ENCODE peak calls at places on chromosomes 12 and 14, in five cellular contexts. One of them, this sample, is unnamed.

GRCh38 chr14:98919431-98919830 is 352.6 kb downstream of the BCL11B start:
- DNase-seq in K562: no peak
- DNase-seq in GM12878: no peak
- DNase-seq in H1: no peak
- DNase-seq in HepG2: no peak
- DNase-seq in this sample: no peak

GRCh38 chr12:124453419-124454351 is 113.7 kb downstream of the NCOR2 start:
- DNase-seq in K562: no peak
- DNase-seq in GM12878: peak; percentile 72
- DNase-seq in HepG2: no peak
- DNase-seq in H1: no peak
- DNase-seq in this sample: peak; percentile 85

GRCh38 chr14:101030586-101030985 is 127.1 kb upstream of the RTL1 start:
- DNase-seq in GM12878: no peak
- DNase-seq in HepG2: no peak
- DNase-seq in K562: no peak
- DNase-seq in H1: no peak
- DNase-seq in this sample: no peak

GRCh38 chr14:50109342-50109741 is 7.0 kb downstream of the VCPKMT start:
- DNase-seq in HepG2: peak; percentile 23
- DNase-seq in GM12878: no peak
- DNase-seq in H1: no peak
- DNase-seq in K562: no peak
- DNase-seq in this sample: peak; percentile 4

GRCh38 chr12:38761111-38761510 is 144.3 kb downstream of the CPNE8 start:
- DNase-seq in GM12878: no peak
- DNase-seq in K562: no peak
- DNase-seq in HepG2: no peak
- DNase-seq in H1: no peak
- DNase-seq in this sample: no peak

GRCh38 chr12:2354151-2354991 is 301.6 kb downstream of the CACNA1C start:
- DNase-seq in HepG2: no peak
- DNase-seq in H1: no peak
- DNase-seq in GM12878: no peak
- DNase-seq in K562: no peak
- DNase-seq in this sample: no peak

GRCh38 chr12:77953515-77953914 is 122.8 kb downstream of the NAV3 start:
- DNase-seq in K562: no peak
- DNase-seq in GM12878: no peak
- DNase-seq in H1: no peak
- DNase-seq in HepG2: no peak
- DNase-seq in this sample: no peak

GRCh38 chr14:64682173-64682710 is 22.0 kb upstream of the PLEKHG3 start:
- DNase-seq in HepG2: no peak
- DNase-seq in GM12878: no peak
- DNase-seq in H1: peak; percentile 57
- DNase-seq in K562: no peak
- DNase-seq in this sample: no peak

GRCh38 chr14:31070431-31070830 is 44.3 kb upstream of the STRN3 start:
- DNase-seq in K562: no peak
- DNase-seq in H1: no peak
- DNase-seq in GM12878: no peak
- DNase-seq in HepG2: no peak
- DNase-seq in this sample: no peak

GRCh38 chr12:55063291-55063690 is 43.5 kb downstream of the NEUROD4 start:
- DNase-seq in H1: no peak
- DNase-seq in HepG2: no peak
- DNase-seq in GM12878: no peak
- DNase-seq in K562: no peak
- DNase-seq in this sample: no peak

GRCh38 chr14:25132734-25133422 is 82.9 kb upstream of the STXBP6 start:
- DNase-seq in H1: peak; percentile 78
- DNase-seq in GM12878: no peak
- DNase-seq in HepG2: peak; percentile 84
- DNase-seq in K562: peak; percentile 41
- DNase-seq in this sample: no peak

GRCh38 chr14:42527141-42527540 is 920.5 kb downstream of the LRFN5 start:
- DNase-seq in K562: no peak
- DNase-seq in H1: no peak
- DNase-seq in HepG2: no peak
- DNase-seq in GM12878: no peak
- DNase-seq in this sample: no peak

GRCh38 chr14:99602054-99602787 is 1.8 kb downstream of the CCDC85C start:
- DNase-seq in K562: no peak
- DNase-seq in H1: no peak
- DNase-seq in GM12878: no peak
- DNase-seq in HepG2: peak; percentile 31
- DNase-seq in this sample: no peak

GRCh38 chr14:99986416-99986815 is 78.8 kb upstream of the EVL start:
- DNase-seq in K562: no peak
- DNase-seq in HepG2: no peak
- DNase-seq in H1: no peak
- DNase-seq in GM12878: no peak
- DNase-seq in this sample: no peak

GRCh38 chr12:119491814-119492213 is 101.8 kb upstream of the TMEM233 start:
- DNase-seq in HepG2: no peak
- DNase-seq in H1: no peak
- DNase-seq in GM12878: no peak
- DNase-seq in K562: no peak
- DNase-seq in this sample: no peak

GRCh38 chr12:88703790-88704189 is 123.5 kb upstream of the KITLG start:
- DNase-seq in H1: no peak
- DNase-seq in HepG2: no peak
- DNase-seq in GM12878: no peak
- DNase-seq in K562: no peak
- DNase-seq in this sample: no peak

GRCh38 chr14:104772707-104773504 is 20.0 kb downstream of the SIVA1 start:
- DNase-seq in H1: no peak
- DNase-seq in GM12878: no peak
- DNase-seq in K562: no peak
- DNase-seq in HepG2: no peak
- DNase-seq in this sample: no peak

GRCh38 chr12:84738481-84738972 is 174.1 kb downstream of the SLC6A15 start:
- DNase-seq in K562: no peak
- DNase-seq in H1: no peak
- DNase-seq in GM12878: no peak
- DNase-seq in HepG2: no peak
- DNase-seq in this sample: no peak

GRCh38 chr14:77707355-77707723 is 484 bp downstream of the ALKBH1 start:
- DNase-seq in HepG2: peak; percentile 14
- DNase-seq in K562: peak; percentile 26
- DNase-seq in H1: no peak
- DNase-seq in GM12878: no peak
- DNase-seq in this sample: no peak

GRCh38 chr12:113452458-113452857 is 19.2 kb downstream of the LHX5 start:
- DNase-seq in K562: no peak
- DNase-seq in HepG2: no peak
- DNase-seq in GM12878: no peak
- DNase-seq in H1: no peak
- DNase-seq in this sample: no peak
- TF ChIP-seq SRF in K562: no peak
- TF ChIP-seq SRF in HepG2: no peak
- TF ChIP-seq SRF in GM12878: no peak
- TF ChIP-seq SRF in H1: no peak
- TF ChIP-seq SRF in this sample: no peak

GRCh38 chr14:55411426-55412389 is at the start of gene ATG14:
- DNase-seq in HepG2: peak; percentile 82
- DNase-seq in GM12878: peak; percentile 12
- DNase-seq in H1: peak; percentile 88
- DNase-seq in K562: peak; percentile 89
- DNase-seq in this sample: peak; percentile 57
- TF ChIP-seq POLR2A in HepG2: peak; percentile 82
- TF ChIP-seq POLR2A in GM12878: peak; percentile 89
- TF ChIP-seq POLR2A in H1: peak; percentile 87
- TF ChIP-seq POLR2A in K562: peak; percentile 78
- TF ChIP-seq POLR2A in this sample: no peak

GRCh38 chr14:39673141-39674133 is 241.2 kb upstream of the FBXO33 start:
- DNase-seq in GM12878: no peak
- DNase-seq in HepG2: no peak
- DNase-seq in H1: no peak
- DNase-seq in K562: no peak
- DNase-seq in this sample: no peak
- TF ChIP-seq SRF in GM12878: no peak
- TF ChIP-seq SRF in HepG2: no peak
- TF ChIP-seq SRF in H1: no peak
- TF ChIP-seq SRF in K562: no peak
- TF ChIP-seq SRF in this sample: no peak

GRCh38 chr12:53079226-53080117 is at the start of gene SPRYD3:
- DNase-seq in GM12878: peak; percentile 77
- DNase-seq in HepG2: peak; percentile 96
- DNase-seq in H1: peak; percentile 100
- DNase-seq in K562: peak; percentile 100
- DNase-seq in this sample: peak; percentile 89
- TF ChIP-seq POLR2A in GM12878: peak; percentile 95
- TF ChIP-seq POLR2A in HepG2: peak; percentile 83
- TF ChIP-seq POLR2A in H1: no peak
- TF ChIP-seq POLR2A in K562: peak; percentile 82
- TF ChIP-seq POLR2A in this sample: peak; percentile 83

GRCh38 chr12:109999649-109999971 is 380 bp downstream of the ANKRD13A start:
- DNase-seq in K562: no peak
- DNase-seq in GM12878: no peak
- DNase-seq in H1: no peak
- DNase-seq in HepG2: no peak
- DNase-seq in this sample: no peak

GRCh38 chr12:110001596-110001995 is 2.4 kb downstream of the ANKRD13A start:
- DNase-seq in K562: no peak
- DNase-seq in GM12878: no peak
- DNase-seq in HepG2: no peak
- DNase-seq in H1: no peak
- DNase-seq in this sample: no peak

GRCh38 chr12:109998241-109998903 is 858 bp upstream of the ANKRD13A start:
- DNase-seq in HepG2: no peak
- DNase-seq in K562: no peak
- DNase-seq in GM12878: no peak
- DNase-seq in H1: no peak
- DNase-seq in this sample: no peak

GRCh38 chr12:109998904-109999648 is at the start of gene ANKRD13A:
- DNase-seq in HepG2: peak; percentile 87
- DNase-seq in K562: peak; percentile 90
- DNase-seq in GM12878: peak; percentile 92
- DNase-seq in H1: peak; percentile 91
- DNase-seq in this sample: peak; percentile 95

GRCh38 chr12:109999983-110000505 is 814 bp downstream of the ANKRD13A start:
- DNase-seq in H1: no peak
- DNase-seq in K562: no peak
- DNase-seq in GM12878: no peak
- DNase-seq in HepG2: no peak
- DNase-seq in this sample: no peak
- TF ChIP-seq SRF in H1: no peak
- TF ChIP-seq SRF in K562: no peak
- TF ChIP-seq SRF in GM12878: no peak
- TF ChIP-seq SRF in HepG2: no peak
- TF ChIP-seq SRF in this sample: no peak

DNA sequence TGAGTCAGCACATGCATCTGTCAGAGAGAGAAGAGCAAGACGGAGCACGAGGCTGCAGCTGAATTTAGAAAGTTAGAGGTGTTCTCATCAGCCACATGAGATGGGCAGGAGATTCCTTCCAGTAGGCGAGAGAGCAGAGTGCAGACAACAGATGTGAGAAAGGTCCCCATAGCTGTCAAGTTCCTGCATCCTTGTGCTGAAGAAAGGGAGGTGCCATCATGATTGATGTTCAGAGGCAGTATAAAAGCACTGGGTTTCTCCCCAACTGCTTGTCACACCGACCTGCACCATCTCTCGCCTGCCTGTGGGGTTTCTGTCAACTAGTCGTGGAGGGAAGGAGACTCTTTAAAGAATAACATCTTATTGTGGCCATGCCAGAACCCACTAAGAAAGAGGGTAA is at the start of gene MYBPC1:
- DNase-seq in GM12878: no peak
- DNase-seq in K562: no peak
- DNase-seq in H1: no peak
- DNase-seq in HepG2: no peak
- DNase-seq in this sample: no peak
- TF ChIP-seq POLR2A in GM12878: no peak
- TF ChIP-seq POLR2A in K562: no peak
- TF ChIP-seq POLR2A in H1: no peak
- TF ChIP-seq POLR2A in HepG2: no peak
- TF ChIP-seq POLR2A in this sample: no peak

GRCh38 chr12:43333650-43334043 is 218.4 kb downstream of the ADAMTS20 start:
- DNase-seq in HepG2: no peak
- DNase-seq in H1: no peak
- DNase-seq in GM12878: no peak
- DNase-seq in K562: no peak
- DNase-seq in this sample: no peak

GRCh38 chr12:43336962-43337555 is 214.9 kb downstream of the ADAMTS20 start:
- DNase-seq in H1: no peak
- DNase-seq in HepG2: no peak
- DNase-seq in GM12878: no peak
- DNase-seq in K562: peak; percentile 10
- DNase-seq in this sample: peak; percentile 29

GRCh38 chr12:43338848-43339526 is 213.0 kb downstream of the ADAMTS20 start:
- DNase-seq in H1: no peak
- DNase-seq in HepG2: peak; percentile 2
- DNase-seq in GM12878: peak; percentile 42
- DNase-seq in K562: no peak
- DNase-seq in this sample: peak; percentile 16

GRCh38 chr12:43332977-43333649 is 218.9 kb downstream of the ADAMTS20 start:
- DNase-seq in K562: no peak
- DNase-seq in H1: no peak
- DNase-seq in HepG2: no peak
- DNase-seq in GM12878: no peak
- DNase-seq in this sample: no peak

DNA sequence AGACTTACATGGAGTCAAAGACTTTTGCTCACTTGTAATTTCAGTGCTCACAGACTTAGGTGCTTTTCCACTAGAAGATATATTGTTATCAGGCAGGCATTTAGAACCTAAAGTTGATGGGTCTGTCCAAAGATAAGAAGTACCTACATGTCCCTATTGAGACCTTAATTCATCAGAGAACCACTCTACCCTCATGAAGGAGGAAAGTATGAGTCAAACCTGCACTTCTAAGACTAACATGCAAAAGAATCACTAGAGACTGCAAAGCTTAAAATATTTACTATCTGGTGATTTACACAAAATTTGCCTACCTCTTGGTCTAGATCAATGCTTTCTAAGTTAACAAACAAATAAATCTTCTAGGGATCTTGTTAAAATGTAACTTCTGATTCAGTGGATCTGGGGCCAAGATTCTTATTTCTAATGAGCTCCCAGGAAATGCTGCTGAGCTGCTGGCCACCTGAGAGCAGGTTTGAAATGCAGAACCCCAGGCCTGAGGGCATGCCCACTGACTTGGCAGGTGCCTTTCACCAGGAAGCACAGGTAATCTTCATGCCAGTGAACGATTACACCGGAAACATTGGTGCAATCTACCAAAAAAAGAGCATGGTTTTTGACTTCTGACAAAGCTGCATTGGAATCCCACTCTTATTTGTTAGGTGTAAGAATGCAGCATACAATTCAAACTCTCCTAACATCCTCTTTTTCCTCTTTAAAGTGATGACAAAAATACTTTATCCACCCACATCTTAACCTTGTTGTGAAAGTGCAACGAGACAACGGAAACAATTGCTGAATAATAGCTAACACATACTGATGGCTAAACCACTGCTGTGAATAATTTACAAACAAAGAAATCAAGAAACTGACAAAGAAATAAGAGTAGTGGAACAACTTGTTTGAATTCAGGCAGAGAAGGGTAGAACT is 214.2 kb downstream of the ADAMTS20 start:
- DNase-seq in K562: no peak
- DNase-seq in GM12878: no peak
- DNase-seq in HepG2: no peak
- DNase-seq in H1: no peak
- DNase-seq in this sample: no peak
- TF ChIP-seq SRF in K562: no peak
- TF ChIP-seq SRF in GM12878: no peak
- TF ChIP-seq SRF in HepG2: no peak
- TF ChIP-seq SRF in H1: no peak
- TF ChIP-seq SRF in this sample: no peak

GRCh38 chr12:6822461-6823135 is 977 bp downstream of the GPR162 start:
- DNase-seq in GM12878: no peak
- DNase-seq in H1: no peak
- DNase-seq in HepG2: no peak
- DNase-seq in K562: no peak
- DNase-seq in this sample: no peak
- TF ChIP-seq POLR2A in GM12878: no peak
- TF ChIP-seq POLR2A in H1: no peak
- TF ChIP-seq POLR2A in HepG2: no peak
- TF ChIP-seq POLR2A in K562: no peak
- TF ChIP-seq POLR2A in this sample: no peak

This sample was measured in HCT116.